ENCODE peak calls at places on chromosomes 2 and 18, in six cellular contexts. B is Karpas-422, T is astrocyte, I is DND-41, A is GM23338, Y is IMR-90. S is an unnamed sample. For H4K20me1, the result is how much of the 10 kb centered on the place peaks cover.

GRCh38 chr18:58828399-58829121 is 36.1 kb upstream of the ZNF532 start:
- DNase-seq in B (no peak), T (peak), I (no peak), A (no peak), Y (no peak), S (no peak)

GRCh38 chr18:62447652-62448051 is 75.2 kb upstream of the ZCCHC2 start:
- DNase-seq in B (no peak), T (no peak), I (no peak), A (no peak), Y (no peak), S (no peak)

GRCh38 chr2:205865794-205866490 is 183.6 kb downstream of the NRP2 start:
- DNase-seq in B (no peak), T (peak), I (no peak), A (no peak), Y (no peak), S (no peak)

GRCh38 chr2:211453311-211453894 is 897.0 kb downstream of the CPS1 start:
- DNase-seq in B (peak), T (no peak), I (no peak), A (no peak), Y (no peak), S (no peak)

GRCh38 chr18:77207540-77207939 is 42.1 kb upstream of the GALR1 start:
- DNase-seq in B (peak), T (peak), I (peak), A (peak), Y (peak), S (peak)

GRCh38 chr2:239777219-239777618 is 247.9 kb downstream of the NDUFA10 start:
- DNase-seq in B (no peak), T (no peak), I (no peak), A (no peak), Y (no peak), S (peak)

GRCh38 chr2:221997100-221997499 is 301.7 kb downstream of the PAX3 start:
- DNase-seq in B (no peak), T (peak), I (no peak), A (peak), Y (peak), S (no peak)

GRCh38 chr2:101162561-101163330 is 11.6 kb upstream of the TBC1D8 start:
- DNase-seq in B (no peak), T (no peak), I (no peak), A (peak), Y (no peak), S (peak)

GRCh38 chr18:70072678-70073077 is 125.0 kb upstream of the CD226 start:
- DNase-seq in B (no peak), T (peak), I (no peak), A (no peak), Y (peak), S (no peak)

GRCh38 chr2:197168705-197169104 is 141.9 kb downstream of the ANKRD44 start:
- DNase-seq in B (peak), T (no peak), I (peak), A (peak), Y (peak), S (peak)

GRCh38 chr2:24852431-24853020 is 59.3 kb downstream of the CENPO start:
- DNase-seq in B (no peak), T (no peak), I (no peak), A (no peak), Y (no peak), S (no peak)

GRCh38 chr18:47595816-47596501 is 334.5 kb downstream of the SMAD2 start:
- DNase-seq in B (peak), T (no peak), I (peak), A (peak), Y (no peak), S (peak)

GRCh38 chr2:222364280-222364895 is 60.0 kb upstream of the SGPP2 start:
- DNase-seq in B (no peak), T (peak), I (no peak), A (no peak), Y (no peak), S (no peak)

GRCh38 chr18:46942646-46943045 is 25.2 kb downstream of the KATNAL2 start:
- DNase-seq in B (no peak), T (no peak), I (no peak), A (no peak), Y (no peak), S (no peak)

GRCh38 chr2:88658318-88658717 is 31.1 kb upstream of the EIF2AK3 start:
- DNase-seq in B (no peak), T (peak), I (no peak), A (no peak), Y (peak), S (no peak)

GRCh38 chr2:195600796-195601195 is 56.2 kb upstream of the SLC39A10 start:
- DNase-seq in B (no peak), T (no peak), I (no peak), A (no peak), Y (no peak), S (no peak)

GRCh38 chr2:240966457-240966905 is 31.9 kb upstream of the SNED1 start:
- DNase-seq in B (no peak), T (no peak), I (no peak), A (no peak), Y (no peak), S (no peak)

GRCh38 chr18:74951165-74951760 is 257.7 kb downstream of the PTGR3 start:
- DNase-seq in B (no peak), T (peak), I (no peak), A (no peak), Y (peak), S (no peak)

GRCh38 chr2:236912316-236913153 is 173.2 kb upstream of the COPS8 start:
- DNase-seq in B (no peak), T (no peak), I (no peak), A (no peak), Y (no peak), S (no peak)

GRCh38 chr2:48406096-48406495 is 123.9 kb upstream of the STON1 start:
- DNase-seq in B (no peak), T (no peak), I (peak), A (no peak), Y (no peak), S (no peak)

GRCh38 chr2:49836017-49836416 is 681.7 kb upstream of the FSHR start:
- DNase-seq in B (no peak), T (no peak), I (no peak), A (no peak), Y (no peak), S (no peak)

GRCh38 chr2:9710311-9710710 is 79.5 kb upstream of the YWHAQ start:
- DNase-seq in B (no peak), T (no peak), I (no peak), A (no peak), Y (no peak), S (no peak)

GRCh38 chr18:47724186-47724975 is 206.1 kb downstream of the SMAD2 start:
- DNase-seq in B (no peak), T (no peak), I (no peak), A (peak), Y (no peak), S (no peak)

GRCh38 chr18:10312316-10313015 is 142.0 kb upstream of the APCDD1 start:
- DNase-seq in B (no peak), T (no peak), I (no peak), A (no peak), Y (no peak), S (no peak)

GRCh38 chr18:13916559-13916958 is 1.2 kb upstream of the MC2R start:
- DNase-seq in B (no peak), T (no peak), I (no peak), A (no peak), Y (no peak), S (no peak)

GRCh38 chr2:219252900-219253752 is at the start of gene TUBA4B:
- DNase-seq in B (peak), T (peak), I (peak), A (peak), Y (peak), S (peak)

GRCh38 chr2:5692561-5693287 is 540 bp downstream of the SOX11 start:
- DNase-seq in B (no peak), T (peak), I (no peak), A (peak), Y (peak), S (no peak)

GRCh38 chr2:161992526-161992925 is 81.5 kb downstream of the DPP4 start:
- DNase-seq in B (no peak), T (peak), I (peak), A (no peak), Y (no peak), S (no peak)

GRCh38 chr2:98608962-98609604 is 694 bp downstream of the UNC50 start:
- DNase-seq in B (peak), T (peak), I (no peak), A (peak), Y (peak), S (no peak)

GRCh38 chr2:166158546-166158945 is 30.7 kb upstream of the SCN1A start:
- DNase-seq in B (no peak), T (peak), I (no peak), A (no peak), Y (no peak), S (no peak)

GRCh38 chr2:10047616-10048500 is 4.5 kb downstream of the KLF11 start:
- DNase-seq in B (no peak), T (no peak), I (no peak), A (no peak), Y (no peak), S (no peak)

GRCh38 chr2:188076149-188077056 is 215.3 kb upstream of the GULP1 start:
- DNase-seq in B (no peak), T (no peak), I (no peak), A (no peak), Y (peak), S (no peak)

GRCh38 chr18:47978603-47979002 is 48.1 kb upstream of the SMAD2 start:
- DNase-seq in B (no peak), T (no peak), I (no peak), A (no peak), Y (no peak), S (no peak)

GRCh38 chr2:20509766-20510490 is 63.1 kb downstream of the RHOB start:
- DNase-seq in B (no peak), T (peak), I (no peak), A (peak), Y (peak), S (peak)

GRCh38 chr18:34514957-34515356 is 195.1 kb upstream of the DTNA start:
- DNase-seq in B (no peak), T (no peak), I (no peak), A (no peak), Y (no peak), S (no peak)
- H3K4me2 ChIP-seq in B (no peak), T (no peak), I (no peak), A (no peak), Y (no peak), S (no peak)

GRCh38 chr2:11558206-11558886 is 24.5 kb downstream of the GREB1 start:
- DNase-seq in B (no peak), T (no peak), I (no peak), A (no peak), Y (no peak), S (no peak)
- H4K20me1 ChIP-seq in B (under half), T (under half), I (under half), A (under half), Y (under half), S (under half)

DNA sequence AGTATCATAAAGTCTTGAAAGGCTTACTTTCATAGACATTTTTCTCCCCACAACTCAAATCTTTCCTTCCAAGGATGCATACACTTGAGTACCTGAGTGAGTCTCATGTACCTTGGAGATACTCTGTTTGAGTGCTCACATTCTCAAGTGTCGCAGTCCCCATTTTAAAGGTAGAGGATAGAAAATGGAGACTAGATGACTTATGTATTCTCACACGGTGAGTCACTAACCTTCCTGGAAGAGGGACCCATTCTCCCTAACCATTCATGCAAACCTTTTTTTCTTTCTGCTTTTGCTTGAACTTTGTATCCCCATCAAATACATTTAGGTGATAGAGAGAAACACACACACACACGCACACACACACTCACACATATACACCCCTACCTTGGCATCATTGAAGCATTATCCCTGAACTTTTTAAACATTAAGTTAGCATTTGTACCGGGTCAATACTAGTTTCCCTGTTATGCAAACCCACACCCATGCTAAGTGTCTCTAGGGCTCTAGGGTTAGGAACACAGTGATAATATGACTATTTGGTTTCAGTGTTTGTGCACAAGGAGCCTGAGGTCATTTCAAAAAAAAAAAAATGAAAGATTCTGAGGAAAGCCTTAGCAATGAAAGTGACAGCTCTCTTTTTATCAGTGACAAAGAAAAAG is 236.2 kb downstream of the IKZF2 start:
- DNase-seq in B (no peak), T (peak), I (no peak), A (no peak), Y (peak), S (no peak)
- H3K4me2 ChIP-seq in B (no peak), T (no peak), I (peak), A (no peak), Y (no peak), S (no peak)

GRCh38 chr2:70743677-70744076 is 24.3 kb downstream of the ADD2 start:
- DNase-seq in B (no peak), T (no peak), I (no peak), A (no peak), Y (no peak), S (no peak)
- H4K20me1 ChIP-seq in B (under half), T (under half), I (under half), A (half or more), Y (under half), S (under half)

DNA sequence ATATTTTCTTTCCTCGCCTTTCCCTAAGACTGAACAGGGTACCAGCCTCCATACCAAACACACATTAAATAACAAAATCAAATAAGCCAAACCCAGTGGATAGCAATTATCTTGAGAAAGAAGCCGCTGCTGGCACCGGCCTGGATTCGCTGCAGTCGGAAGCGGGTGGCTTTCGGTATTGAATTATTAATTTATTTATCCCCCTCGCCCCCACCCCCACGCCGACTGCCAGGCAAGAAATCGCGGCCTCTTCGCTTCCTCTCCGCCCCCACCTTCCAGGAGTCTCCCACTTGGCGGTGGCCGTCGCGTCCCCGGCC is 375 bp upstream of the ZNF804A start:
- DNase-seq in B (no peak), T (peak), I (no peak), A (peak), Y (peak), S (no peak)
- H3K4me2 ChIP-seq in B (peak), T (peak), I (no peak), A (peak), Y (peak), S (peak)

DNA sequence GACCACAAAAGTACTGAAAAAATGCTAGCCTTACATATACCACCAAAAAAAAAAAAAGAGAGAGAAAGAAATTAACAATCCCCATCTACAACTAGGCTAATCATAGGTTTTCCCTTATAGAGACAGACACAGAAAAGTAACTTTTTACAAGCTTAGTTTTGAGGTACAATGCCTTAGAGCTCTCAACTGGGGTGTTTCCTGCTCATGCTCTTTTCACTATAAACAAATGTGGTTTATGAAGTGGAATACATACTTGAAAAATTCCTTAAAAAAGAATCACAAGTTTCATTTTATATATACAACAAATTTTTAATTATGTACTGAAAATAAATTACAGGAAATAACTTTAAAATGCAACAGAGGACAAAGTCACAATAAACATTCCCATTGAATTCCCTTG is 82.5 kb downstream of the ATL2 start:
- DNase-seq in B (no peak), T (no peak), I (no peak), A (no peak), Y (peak), S (no peak)
- H4K20me1 ChIP-seq in B (under half), T (under half), I (under half), A (under half), Y (under half), S (under half)

GRCh38 chr2:58044145-58044544 is 2.5 kb upstream of the VRK2 start:
- DNase-seq in B (no peak), T (no peak), I (no peak), A (no peak), Y (no peak), S (no peak)

GRCh38 chr2:58033530-58033929 is 13.1 kb upstream of the VRK2 start:
- DNase-seq in B (no peak), T (no peak), I (no peak), A (no peak), Y (no peak), S (no peak)

GRCh38 chr2:58042486-58042970 is 4.1 kb upstream of the VRK2 start:
- DNase-seq in B (no peak), T (peak), I (peak), A (no peak), Y (peak), S (no peak)

GRCh38 chr2:58035352-58035751 is 11.3 kb upstream of the VRK2 start:
- DNase-seq in B (no peak), T (no peak), I (no peak), A (no peak), Y (no peak), S (no peak)

GRCh38 chr2:58039170-58039611 is 7.4 kb upstream of the VRK2 start:
- DNase-seq in B (peak), T (peak), I (no peak), A (no peak), Y (peak), S (no peak)
- H3K4me2 ChIP-seq in B (peak), T (peak), I (no peak), A (peak), Y (peak), S (no peak)